ENCODE peak calls at places on chromosome 16, in four cellular contexts. One of them, this sample, is unnamed.

GRCh38 chr16:24850289-24850931 is 4.6 kb downstream of the SLC5A11 start:
- DNase-seq in stimulated activated CD8-positive, alpha-beta memory T cell treated with anti-CD3 and anti-CD28 coated beads, Interleukin-7, amount 100 ng/mL, for 1 hour: no peak
- DNase-seq in GM23338: no peak
- DNase-seq in GM03348: no peak
- DNase-seq in this sample: no peak

GRCh38 chr16:89700649-89701424 is 668 bp downstream of the SPATA2L start:
- DNase-seq in stimulated activated CD8-positive, alpha-beta memory T cell treated with anti-CD3 and anti-CD28 coated beads, Interleukin-7, amount 100 ng/mL, for 1 hour: peak
- DNase-seq in GM23338: peak
- DNase-seq in GM03348: peak
- DNase-seq in this sample: no peak

GRCh38 chr16:17070882-17071592 is 399.7 kb downstream of the XYLT1 start:
- DNase-seq in stimulated activated CD8-positive, alpha-beta memory T cell treated with anti-CD3 and anti-CD28 coated beads, Interleukin-7, amount 100 ng/mL, for 1 hour: peak
- DNase-seq in GM23338: peak
- DNase-seq in GM03348: no peak
- DNase-seq in this sample: peak

GRCh38 chr16:20774703-20775362 is 11.0 kb downstream of the ACSM3 start:
- DNase-seq in stimulated activated CD8-positive, alpha-beta memory T cell treated with anti-CD3 and anti-CD28 coated beads, Interleukin-7, amount 100 ng/mL, for 1 hour: peak
- DNase-seq in GM23338: peak
- DNase-seq in GM03348: peak
- DNase-seq in this sample: no peak

GRCh38 chr16:16830973-16831372 is 452.0 kb downstream of the NPIPA7 start:
- DNase-seq in stimulated activated CD8-positive, alpha-beta memory T cell treated with anti-CD3 and anti-CD28 coated beads, Interleukin-7, amount 100 ng/mL, for 1 hour: no peak
- DNase-seq in GM23338: no peak
- DNase-seq in GM03348: no peak
- DNase-seq in this sample: no peak

GRCh38 chr16:30767767-30768465 is 5.8 kb downstream of the RNF40 start:
- DNase-seq in stimulated activated CD8-positive, alpha-beta memory T cell treated with anti-CD3 and anti-CD28 coated beads, Interleukin-7, amount 100 ng/mL, for 1 hour: no peak
- DNase-seq in GM23338: no peak
- DNase-seq in GM03348: no peak
- DNase-seq in this sample: no peak

GRCh38 chr16:23673971-23674614 is 4.6 kb upstream of the PLK1 start:
- DNase-seq in stimulated activated CD8-positive, alpha-beta memory T cell treated with anti-CD3 and anti-CD28 coated beads, Interleukin-7, amount 100 ng/mL, for 1 hour: no peak
- DNase-seq in GM23338: no peak
- DNase-seq in GM03348: no peak
- DNase-seq in this sample: no peak

GRCh38 chr16:53433930-53434435 is 288 bp upstream of the RBL2 start:
- DNase-seq in stimulated activated CD8-positive, alpha-beta memory T cell treated with anti-CD3 and anti-CD28 coated beads, Interleukin-7, amount 100 ng/mL, for 1 hour: no peak
- DNase-seq in GM23338: no peak
- DNase-seq in GM03348: no peak
- DNase-seq in this sample: no peak

GRCh38 chr16:66661210-66661560 is 35.4 kb downstream of the CMTM4 start:
- DNase-seq in stimulated activated CD8-positive, alpha-beta memory T cell treated with anti-CD3 and anti-CD28 coated beads, Interleukin-7, amount 100 ng/mL, for 1 hour: no peak
- DNase-seq in GM23338: no peak
- DNase-seq in GM03348: no peak
- DNase-seq in this sample: no peak

GRCh38 chr16:86821933-86822332 is 243.6 kb downstream of the FOXL1 start:
- DNase-seq in stimulated activated CD8-positive, alpha-beta memory T cell treated with anti-CD3 and anti-CD28 coated beads, Interleukin-7, amount 100 ng/mL, for 1 hour: no peak
- DNase-seq in GM23338: no peak
- DNase-seq in GM03348: no peak
- DNase-seq in this sample: no peak

GRCh38 chr16:17404903-17405691 is 65.7 kb downstream of the XYLT1 start:
- DNase-seq in stimulated activated CD8-positive, alpha-beta memory T cell treated with anti-CD3 and anti-CD28 coated beads, Interleukin-7, amount 100 ng/mL, for 1 hour: no peak
- DNase-seq in GM23338: no peak
- DNase-seq in GM03348: peak
- DNase-seq in this sample: no peak

GRCh38 chr16:73711441-73712080 is 585.1 kb upstream of the PSMD7 start:
- DNase-seq in stimulated activated CD8-positive, alpha-beta memory T cell treated with anti-CD3 and anti-CD28 coated beads, Interleukin-7, amount 100 ng/mL, for 1 hour: no peak
- DNase-seq in GM23338: peak
- DNase-seq in GM03348: no peak
- DNase-seq in this sample: no peak

GRCh38 chr16:83354015-83354414 is 453.8 kb upstream of the HSBP1 start:
- DNase-seq in stimulated activated CD8-positive, alpha-beta memory T cell treated with anti-CD3 and anti-CD28 coated beads, Interleukin-7, amount 100 ng/mL, for 1 hour: no peak
- DNase-seq in GM23338: no peak
- DNase-seq in GM03348: no peak
- DNase-seq in this sample: no peak

GRCh38 chr16:68332411-68333121 is 21.7 kb downstream of the PRMT7 start:
- DNase-seq in stimulated activated CD8-positive, alpha-beta memory T cell treated with anti-CD3 and anti-CD28 coated beads, Interleukin-7, amount 100 ng/mL, for 1 hour: no peak
- DNase-seq in GM23338: no peak
- DNase-seq in GM03348: no peak
- DNase-seq in this sample: no peak

GRCh38 chr16:66947302-66948033 is 12.2 kb downstream of the CES2 start:
- DNase-seq in stimulated activated CD8-positive, alpha-beta memory T cell treated with anti-CD3 and anti-CD28 coated beads, Interleukin-7, amount 100 ng/mL, for 1 hour: peak
- DNase-seq in GM23338: peak
- DNase-seq in GM03348: peak
- DNase-seq in this sample: no peak

GRCh38 chr16:56972403-56972802 is 10.7 kb downstream of the CETP start:
- DNase-seq in stimulated activated CD8-positive, alpha-beta memory T cell treated with anti-CD3 and anti-CD28 coated beads, Interleukin-7, amount 100 ng/mL, for 1 hour: no peak
- DNase-seq in GM23338: no peak
- DNase-seq in GM03348: no peak
- DNase-seq in this sample: no peak

GRCh38 chr16:48432136-48432535 is 46.9 kb upstream of the SIAH1 start:
- DNase-seq in stimulated activated CD8-positive, alpha-beta memory T cell treated with anti-CD3 and anti-CD28 coated beads, Interleukin-7, amount 100 ng/mL, for 1 hour: no peak
- DNase-seq in GM23338: peak
- DNase-seq in GM03348: no peak
- DNase-seq in this sample: no peak

GRCh38 chr16:25010542-25010941 is 4.6 kb downstream of the ARHGAP17 start:
- DNase-seq in stimulated activated CD8-positive, alpha-beta memory T cell treated with anti-CD3 and anti-CD28 coated beads, Interleukin-7, amount 100 ng/mL, for 1 hour: no peak
- DNase-seq in GM23338: no peak
- DNase-seq in GM03348: no peak
- DNase-seq in this sample: no peak

GRCh38 chr16:65235339-65236177 is 113.7 kb upstream of the CDH11 start:
- DNase-seq in stimulated activated CD8-positive, alpha-beta memory T cell treated with anti-CD3 and anti-CD28 coated beads, Interleukin-7, amount 100 ng/mL, for 1 hour: no peak
- DNase-seq in GM23338: peak
- DNase-seq in GM03348: no peak
- DNase-seq in this sample: no peak

GRCh38 chr16:2603165-2604015 is 65.6 kb downstream of the PDPK1 start:
- DNase-seq in stimulated activated CD8-positive, alpha-beta memory T cell treated with anti-CD3 and anti-CD28 coated beads, Interleukin-7, amount 100 ng/mL, for 1 hour: peak
- DNase-seq in GM23338: peak
- DNase-seq in GM03348: peak
- DNase-seq in this sample: peak

GRCh38 chr16:67006930-67007658 is 18.7 kb downstream of the CES4A start:
- DNase-seq in stimulated activated CD8-positive, alpha-beta memory T cell treated with anti-CD3 and anti-CD28 coated beads, Interleukin-7, amount 100 ng/mL, for 1 hour: no peak
- DNase-seq in GM23338: no peak
- DNase-seq in GM03348: no peak
- DNase-seq in this sample: no peak

GRCh38 chr16:53372942-53373871 is 61.1 kb upstream of the RBL2 start:
- DNase-seq in stimulated activated CD8-positive, alpha-beta memory T cell treated with anti-CD3 and anti-CD28 coated beads, Interleukin-7, amount 100 ng/mL, for 1 hour: peak
- DNase-seq in GM23338: peak
- DNase-seq in GM03348: no peak
- DNase-seq in this sample: no peak

GRCh38 chr16:88569985-88570690 is at the start of gene ZC3H18:
- DNase-seq in stimulated activated CD8-positive, alpha-beta memory T cell treated with anti-CD3 and anti-CD28 coated beads, Interleukin-7, amount 100 ng/mL, for 1 hour: peak
- DNase-seq in GM23338: peak
- DNase-seq in GM03348: peak
- DNase-seq in this sample: peak

GRCh38 chr16:55367796-55368195 is 43.8 kb downstream of the IRX6 start:
- DNase-seq in stimulated activated CD8-positive, alpha-beta memory T cell treated with anti-CD3 and anti-CD28 coated beads, Interleukin-7, amount 100 ng/mL, for 1 hour: no peak
- DNase-seq in GM23338: no peak
- DNase-seq in GM03348: peak
- DNase-seq in this sample: no peak

GRCh38 chr16:84144301-84144858 is 597 bp downstream of the HSDL1 start:
- DNase-seq in stimulated activated CD8-positive, alpha-beta memory T cell treated with anti-CD3 and anti-CD28 coated beads, Interleukin-7, amount 100 ng/mL, for 1 hour: no peak
- DNase-seq in GM23338: peak
- DNase-seq in GM03348: peak
- DNase-seq in this sample: no peak

GRCh38 chr16:75267631-75268264 is 16.3 kb upstream of the BCAR1 start:
- DNase-seq in stimulated activated CD8-positive, alpha-beta memory T cell treated with anti-CD3 and anti-CD28 coated beads, Interleukin-7, amount 100 ng/mL, for 1 hour: no peak
- DNase-seq in GM23338: no peak
- DNase-seq in GM03348: peak
- DNase-seq in this sample: no peak

GRCh38 chr16:57763290-57764005 is 27.9 kb downstream of the KATNB1 start:
- DNase-seq in stimulated activated CD8-positive, alpha-beta memory T cell treated with anti-CD3 and anti-CD28 coated beads, Interleukin-7, amount 100 ng/mL, for 1 hour: no peak
- DNase-seq in GM23338: no peak
- DNase-seq in GM03348: no peak
- DNase-seq in this sample: no peak

GRCh38 chr16:72434159-72434558 is 262.2 kb upstream of the PMFBP1 start:
- DNase-seq in stimulated activated CD8-positive, alpha-beta memory T cell treated with anti-CD3 and anti-CD28 coated beads, Interleukin-7, amount 100 ng/mL, for 1 hour: no peak
- DNase-seq in GM23338: peak
- DNase-seq in GM03348: no peak
- DNase-seq in this sample: no peak

GRCh38 chr16:86120982-86121242 is 221.9 kb downstream of the IRF8 start:
- DNase-seq in stimulated activated CD8-positive, alpha-beta memory T cell treated with anti-CD3 and anti-CD28 coated beads, Interleukin-7, amount 100 ng/mL, for 1 hour: no peak
- DNase-seq in GM23338: no peak
- DNase-seq in GM03348: no peak
- DNase-seq in this sample: no peak

GRCh38 chr16:67939507-67940435 is 3.1 kb upstream of the PSMB10 start:
- DNase-seq in stimulated activated CD8-positive, alpha-beta memory T cell treated with anti-CD3 and anti-CD28 coated beads, Interleukin-7, amount 100 ng/mL, for 1 hour: no peak
- DNase-seq in GM23338: no peak
- DNase-seq in GM03348: no peak
- DNase-seq in this sample: no peak

GRCh38 chr16:29915590-29916247 is 10.3 kb downstream of the KCTD13 start:
- DNase-seq in stimulated activated CD8-positive, alpha-beta memory T cell treated with anti-CD3 and anti-CD28 coated beads, Interleukin-7, amount 100 ng/mL, for 1 hour: no peak
- DNase-seq in GM23338: no peak
- DNase-seq in GM03348: no peak
- DNase-seq in this sample: no peak

GRCh38 chr16:89547860-89548259 is 12.6 kb upstream of the RPL13 start:
- DNase-seq in stimulated activated CD8-positive, alpha-beta memory T cell treated with anti-CD3 and anti-CD28 coated beads, Interleukin-7, amount 100 ng/mL, for 1 hour: no peak
- DNase-seq in GM23338: no peak
- DNase-seq in GM03348: no peak
- DNase-seq in this sample: no peak

GRCh38 chr16:55597928-55598327 is 31.4 kb downstream of the CAPNS2 start:
- DNase-seq in stimulated activated CD8-positive, alpha-beta memory T cell treated with anti-CD3 and anti-CD28 coated beads, Interleukin-7, amount 100 ng/mL, for 1 hour: no peak
- DNase-seq in GM23338: no peak
- DNase-seq in GM03348: no peak
- DNase-seq in this sample: no peak

GRCh38 chr16:78300469-78300868 is 201.0 kb downstream of the WWOX start:
- DNase-seq in stimulated activated CD8-positive, alpha-beta memory T cell treated with anti-CD3 and anti-CD28 coated beads, Interleukin-7, amount 100 ng/mL, for 1 hour: no peak
- DNase-seq in GM23338: no peak
- DNase-seq in GM03348: no peak
- DNase-seq in this sample: no peak

GRCh38 chr16:75248142-75248535 is 3.3 kb downstream of the BCAR1 start:
- DNase-seq in stimulated activated CD8-positive, alpha-beta memory T cell treated with anti-CD3 and anti-CD28 coated beads, Interleukin-7, amount 100 ng/mL, for 1 hour: no peak
- DNase-seq in GM23338: no peak
- DNase-seq in GM03348: no peak
- DNase-seq in this sample: no peak

This sample was measured in esophagus squamous epithelium.